ENCODE peak calls at places on chromosomes 13 and 19, in nine cellular contexts. T is lower lobe of right lung; J is uterus; I is H9; L is keratinocyte; Y is mucosa of descending colon; A is spleen; E is ascending aorta; P is CD8-positive, alpha-beta T cell. X is an unnamed sample.

GRCh38 chr13:39415403-39415802 is 187.6 kb downstream of the LHFPL6 start:
- DNase-seq in T (peak; percentile 64), J (peak; percentile 53), I (peak; percentile 50), L (no peak), Y (peak; percentile 25), A (no peak), E (no peak), P (no peak), X (peak; percentile 70)

GRCh38 chr19:48970923-48971395 is 5.8 kb downstream of the FTL start:
- DNase-seq in T (peak; percentile 90), J (peak; percentile 81), I (peak; percentile 88), L (no peak), Y (peak; percentile 92), A (peak; percentile 95), E (no peak), P (peak; percentile 82), X (peak; percentile 56)

GRCh38 chr13:27830010-27830409 is 37.7 kb downstream of the GSX1 start:
- DNase-seq in T (peak; percentile 71), J (no peak), I (peak; percentile 81), L (no peak), Y (peak; percentile 74), A (peak; percentile 92), E (no peak), P (peak; percentile 22), X (peak; percentile 38)

GRCh38 chr13:91133941-91134772 is 213.3 kb upstream of the MIR17HG start:
- DNase-seq in T (no peak), J (no peak), I (peak; percentile 53), L (peak; percentile 36), Y (peak; percentile 57), A (no peak), E (no peak), P (no peak), X (peak; percentile 60)

GRCh38 chr19:51327066-51327985 is 14.6 kb downstream of the VSIG10L start:
- DNase-seq in T (peak; percentile 73), J (no peak), I (peak; percentile 89), L (no peak), Y (peak; percentile 45), A (peak; percentile 71), E (no peak), P (peak; percentile 57), X (peak; percentile 82)

GRCh38 chr13:95641291-95641811 is 3.2 kb downstream of the DZIP1 start:
- DNase-seq in T (no peak), J (peak; percentile 27), I (peak; percentile 66), L (no peak), Y (peak; percentile 12), A (no peak), E (no peak), P (no peak), X (no peak)

GRCh38 chr19:9309974-9310446 is 372 bp upstream of the ZNF699 start:
- DNase-seq in T (peak; percentile 94), J (peak; percentile 96), I (peak; percentile 95), L (peak; percentile 70), Y (peak; percentile 91), A (peak; percentile 94), E (peak; percentile 65), P (no peak), X (peak; percentile 74)

GRCh38 chr13:99385161-99385560 is 78.0 kb upstream of the GPR183 start:
- DNase-seq in T (no peak), J (no peak), I (peak; percentile 22), L (no peak), Y (no peak), A (no peak), E (no peak), P (no peak), X (no peak)

GRCh38 chr13:58884810-58885209 is 1253.3 kb downstream of the PCDH17 start:
- DNase-seq in T (no peak), J (no peak), I (no peak), L (no peak), Y (no peak), A (no peak), E (no peak), P (no peak), X (no peak)

GRCh38 chr19:56566904-56567273 is 379 bp upstream of the ZNF470 start:
- DNase-seq in T (peak; percentile 68), J (peak; percentile 39), I (peak; percentile 49), L (no peak), Y (peak; percentile 68), A (peak; percentile 84), E (no peak), P (peak; percentile 23), X (peak; percentile 66)

GRCh38 chr13:76213423-76213904 is 577.3 kb downstream of the LMO7 start:
- DNase-seq in T (no peak), J (no peak), I (no peak), L (no peak), Y (no peak), A (no peak), E (no peak), P (no peak), X (no peak)

GRCh38 chr13:28528848-28529247 is 33.9 kb upstream of the FLT1 start:
- DNase-seq in T (no peak), J (no peak), I (no peak), L (no peak), Y (peak; percentile 52), A (no peak), E (no peak), P (no peak), X (no peak)

GRCh38 chr19:2059422-2060201 is 8.6 kb upstream of the MKNK2 start:
- DNase-seq in T (peak; percentile 92), J (peak; percentile 63), I (no peak), L (no peak), Y (peak; percentile 89), A (peak; percentile 85), E (peak; percentile 39), P (no peak), X (peak; percentile 35)

GRCh38 chr19:49875801-49876421 is 1.2 kb downstream of the AKT1S1 start:
- DNase-seq in T (peak; percentile 75), J (peak; percentile 70), I (peak; percentile 65), L (no peak), Y (peak; percentile 78), A (peak; percentile 94), E (no peak), P (peak; percentile 55), X (no peak)

DNA sequence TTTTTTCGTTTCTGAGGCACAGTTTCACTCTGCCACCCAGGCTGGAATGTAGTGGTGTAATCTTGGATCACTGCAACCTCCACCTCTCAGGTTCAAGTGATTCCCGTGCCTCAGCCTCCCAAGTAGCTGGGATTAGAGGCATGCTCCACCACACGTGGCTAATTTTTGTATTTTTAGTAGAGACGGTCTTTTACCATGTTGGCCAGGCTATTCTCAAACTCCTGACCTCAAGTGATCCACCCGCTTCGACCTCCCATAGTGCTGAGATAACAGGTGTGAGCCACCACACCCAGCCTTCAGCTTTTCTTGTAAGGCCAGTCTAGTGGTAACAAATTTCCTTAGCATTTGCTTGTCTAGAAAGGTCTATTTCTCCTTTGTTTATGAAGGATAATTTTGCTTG is 46.2 kb downstream of the ZNF568 start:
- DNase-seq in T (no peak), J (no peak), I (no peak), L (no peak), Y (no peak), A (no peak), E (no peak), P (no peak), X (no peak)
- H3K9me3 ChIP-seq in T (peaks cover 51% of the 10 kb centered on the region), J (no peaks in the 10 kb centered on the region), I (peaks cover 47% of the 10 kb centered on the region), L (no peaks in the 10 kb centered on the region), Y (peaks cover 83% of the 10 kb centered on the region), A (peaks cover 90% of the 10 kb centered on the region), E (peaks cover 96% of the 10 kb centered on the region), P (no peaks in the 10 kb centered on the region), X (peaks cover 2% of the 10 kb centered on the region)

GRCh38 chr19:37505958-37506386 is 767 bp upstream of the ZNF793 start:
- DNase-seq in T (no peak), J (no peak), I (no peak), L (no peak), Y (no peak), A (no peak), E (no peak), P (no peak), X (no peak)
- H3K9me3 ChIP-seq in T (peaks cover 3% of the 10 kb centered on the region), J (no peaks in the 10 kb centered on the region), I (no peaks in the 10 kb centered on the region), L (no peaks in the 10 kb centered on the region), Y (peaks cover 26% of the 10 kb centered on the region), A (peaks cover 70% of the 10 kb centered on the region), E (peaks cover 5% of the 10 kb centered on the region), P (peaks cover 5% of the 10 kb centered on the region), X (no peaks in the 10 kb centered on the region)

GRCh38 chr13:92143766-92144165 is 745.3 kb downstream of the GPC5 start:
- DNase-seq in T (no peak), J (no peak), I (no peak), L (no peak), Y (no peak), A (no peak), E (no peak), P (no peak), X (no peak)
- H3K9me3 ChIP-seq in T (no peaks in the 10 kb centered on the region), J (no peaks in the 10 kb centered on the region), I (no peaks in the 10 kb centered on the region), L (no peaks in the 10 kb centered on the region), Y (no peaks in the 10 kb centered on the region), A (no peaks in the 10 kb centered on the region), E (no peaks in the 10 kb centered on the region), P (no peaks in the 10 kb centered on the region), X (no peaks in the 10 kb centered on the region)

GRCh38 chr19:16860996-16861395 is 27.8 kb upstream of the F2RL3 start:
- DNase-seq in T (no peak), J (no peak), I (no peak), L (no peak), Y (no peak), A (no peak), E (no peak), P (no peak), X (no peak)

GRCh38 chr19:16859626-16860025 is 29.2 kb upstream of the F2RL3 start:
- DNase-seq in T (no peak), J (no peak), I (no peak), L (no peak), Y (no peak), A (no peak), E (no peak), P (no peak), X (no peak)

GRCh38 chr19:16853066-16853465 is 23.9 kb downstream of the SIN3B start:
- DNase-seq in T (no peak), J (no peak), I (no peak), L (no peak), Y (no peak), A (no peak), E (no peak), P (no peak), X (no peak)

GRCh38 chr19:16860118-16860517 is 28.7 kb upstream of the F2RL3 start:
- DNase-seq in T (no peak), J (no peak), I (no peak), L (no peak), Y (no peak), A (no peak), E (no peak), P (no peak), X (no peak)

DNA sequence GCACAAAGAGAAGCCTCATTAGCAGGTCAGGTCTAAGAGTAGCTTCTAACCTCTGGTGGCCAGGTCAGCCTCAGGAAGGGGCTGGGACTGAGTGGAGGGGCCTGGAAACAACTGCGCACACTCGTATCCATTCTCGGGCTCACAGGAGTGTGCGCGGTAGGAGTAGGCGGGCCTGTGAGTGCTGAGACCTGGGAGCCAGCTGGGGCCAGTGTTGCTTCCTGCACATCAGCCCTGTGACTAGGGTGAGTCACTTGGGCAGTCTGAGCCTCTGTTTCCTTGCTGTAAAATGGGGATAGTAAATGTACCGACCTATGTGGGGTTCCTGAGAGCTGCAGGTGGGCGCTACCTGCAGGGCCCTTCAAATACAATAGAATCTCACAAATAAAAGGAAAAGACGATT is 26.9 kb downstream of the SIN3B start:
- DNase-seq in T (no peak), J (no peak), I (no peak), L (no peak), Y (no peak), A (no peak), E (no peak), P (no peak), X (no peak)
- H3K9me3 ChIP-seq in T (no peaks in the 10 kb centered on the region), J (no peaks in the 10 kb centered on the region), I (no peaks in the 10 kb centered on the region), L (no peaks in the 10 kb centered on the region), Y (no peaks in the 10 kb centered on the region), A (no peaks in the 10 kb centered on the region), E (no peaks in the 10 kb centered on the region), P (no peaks in the 10 kb centered on the region), X (no peaks in the 10 kb centered on the region)

GRCh38 chr19:12708641-12709040 is 12.2 kb upstream of the FBXW9 start:
- DNase-seq in T (no peak), J (no peak), I (no peak), L (no peak), Y (no peak), A (no peak), E (no peak), P (no peak), X (no peak)
- H3K9me3 ChIP-seq in T (no peaks in the 10 kb centered on the region), J (no peaks in the 10 kb centered on the region), I (no peaks in the 10 kb centered on the region), L (no peaks in the 10 kb centered on the region), Y (no peaks in the 10 kb centered on the region), A (no peaks in the 10 kb centered on the region), E (no peaks in the 10 kb centered on the region), P (no peaks in the 10 kb centered on the region), X (no peaks in the 10 kb centered on the region)